ENCODE peak calls at places on chromosomes 12 and 14, in eight cellular contexts. Z, R, S, P, J, M, Q and T are unnamed samples.

GRCh38 chr12:41956353-41956752 is 188.3 kb downstream of the GXYLT1 start:
- DNase-seq in Q (no peak), J (no peak), S (no peak), R (no peak), P (no peak), M (no peak), Z (no peak), T (no peak)

GRCh38 chr14:62957562-62957961 is 87.7 kb downstream of the KCNH5 start:
- DNase-seq in S (no peak), Z (no peak), J (peak), Q (no peak), R (peak), P (no peak), M (peak), T (no peak)

GRCh38 chr12:103712191-103712590 is 125.1 kb downstream of the STAB2 start:
- DNase-seq in Q (no peak), P (no peak), M (no peak), Z (no peak), S (no peak), J (no peak), R (no peak), T (no peak)

GRCh38 chr12:125286005-125286727 is 220.9 kb downstream of the AACS start:
- DNase-seq in S (no peak), Q (no peak), R (no peak), M (no peak), J (no peak), Z (no peak), P (no peak), T (no peak)

GRCh38 chr14:24171422-24172260 is at the start of gene REC8:
- DNase-seq in Q (peak), Z (peak), P (peak), J (no peak), R (no peak), M (peak), S (peak), T (peak)

GRCh38 chr12:124921200-124922008 is 7.0 kb upstream of the UBC start:
- DNase-seq in S (no peak), R (no peak), J (peak), M (peak), Z (peak), P (peak), Q (peak), T (peak)

GRCh38 chr12:2607881-2608607 is 186.7 kb upstream of the FKBP4 start:
- DNase-seq in Q (no peak), J (no peak), P (no peak), R (no peak), M (no peak), Z (no peak), S (no peak), T (no peak)

GRCh38 chr12:4987076-4987775 is 56.5 kb upstream of the KCNA5 start:
- DNase-seq in M (no peak), Z (no peak), P (no peak), R (no peak), J (no peak), S (no peak), Q (no peak), T (no peak)

GRCh38 chr14:44112774-44113460 is 394.2 kb downstream of the FSCB start:
- DNase-seq in J (peak), Q (no peak), S (no peak), R (no peak), Z (no peak), M (peak), P (no peak), T (no peak)

GRCh38 chr14:58805605-58806358 is 168.0 kb downstream of the DACT1 start:
- DNase-seq in Q (no peak), M (peak), R (no peak), J (peak), Z (no peak), P (no peak), S (no peak), T (no peak)

GRCh38 chr12:104524026-104524425 is 67.3 kb downstream of the CHST11 start:
- DNase-seq in R (no peak), M (peak), S (no peak), Z (no peak), J (no peak), P (no peak), Q (no peak), T (no peak)

GRCh38 chr14:93909429-93910128 is 17.6 kb upstream of the FAM181A start:
- DNase-seq in M (peak), Q (no peak), J (no peak), R (no peak), Z (no peak), P (no peak), S (peak), T (no peak)

GRCh38 chr12:20475542-20475941 is 107.2 kb downstream of the PDE3A start:
- DNase-seq in Z (no peak), M (peak), Q (no peak), S (no peak), R (no peak), J (no peak), P (no peak), T (no peak)

GRCh38 chr14:90513151-90514014 is 116.6 kb downstream of the CALM1 start:
- DNase-seq in S (peak), Z (no peak), M (peak), P (no peak), Q (peak), J (peak), R (peak), T (no peak)

GRCh38 chr12:118189761-118190181 is 53.8 kb downstream of the PEBP1 start:
- DNase-seq in S (no peak), M (peak), P (no peak), J (no peak), Q (peak), R (no peak), Z (no peak), T (no peak)

GRCh38 chr12:12819752-12820311 is 6.7 kb downstream of the DDX47 start:
- DNase-seq in M (peak), J (peak), Q (no peak), Z (no peak), S (no peak), R (peak), P (no peak), T (no peak)
- TF ChIP-seq CTCF in M (no peak), J (no peak), Q (no peak), Z (no peak), S (no peak), R (no peak), P (no peak), T (no peak)

DNA sequence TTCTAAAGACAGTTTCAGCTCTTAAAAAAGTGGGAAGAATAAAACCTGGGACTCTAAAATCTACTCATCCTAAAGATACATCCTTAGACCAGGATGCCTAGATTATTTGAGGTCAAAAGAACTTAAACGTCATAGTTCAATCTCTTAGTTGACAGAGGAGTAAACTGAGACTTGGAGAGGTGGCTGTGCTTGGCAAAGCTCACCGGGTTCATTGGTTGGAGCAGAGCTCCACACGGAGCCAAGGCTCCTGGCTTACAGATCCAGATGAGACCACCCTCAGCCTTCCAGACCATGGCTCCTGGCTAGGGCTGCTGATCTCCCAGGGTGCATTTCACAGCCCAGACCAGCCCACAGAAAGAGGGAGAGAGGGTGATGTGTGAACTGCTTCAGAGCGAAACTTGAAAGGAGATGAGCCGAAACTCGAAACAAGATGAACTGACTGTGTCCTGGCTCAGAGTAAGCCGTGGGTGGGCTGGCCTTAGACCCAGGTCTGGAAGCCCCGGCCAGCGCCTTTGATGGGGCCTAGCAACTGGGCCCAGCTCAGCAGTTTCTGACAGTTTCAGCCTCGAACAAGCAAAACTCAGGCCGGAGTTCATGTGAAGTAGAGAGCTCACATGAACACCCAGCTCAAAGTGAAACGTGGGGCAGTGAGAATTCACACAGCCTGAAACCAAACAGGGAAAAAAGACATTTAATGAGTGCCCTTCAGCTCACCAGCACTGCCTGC is 1044.8 kb downstream of the BCL11B start:
- DNase-seq in P (no peak), J (no peak), Q (no peak), S (no peak), M (no peak), R (no peak), Z (peak), T (peak)
- TF ChIP-seq CTCF in P (no peak), J (no peak), Q (no peak), S (no peak), M (no peak), R (no peak), Z (no peak), T (no peak)

DNA sequence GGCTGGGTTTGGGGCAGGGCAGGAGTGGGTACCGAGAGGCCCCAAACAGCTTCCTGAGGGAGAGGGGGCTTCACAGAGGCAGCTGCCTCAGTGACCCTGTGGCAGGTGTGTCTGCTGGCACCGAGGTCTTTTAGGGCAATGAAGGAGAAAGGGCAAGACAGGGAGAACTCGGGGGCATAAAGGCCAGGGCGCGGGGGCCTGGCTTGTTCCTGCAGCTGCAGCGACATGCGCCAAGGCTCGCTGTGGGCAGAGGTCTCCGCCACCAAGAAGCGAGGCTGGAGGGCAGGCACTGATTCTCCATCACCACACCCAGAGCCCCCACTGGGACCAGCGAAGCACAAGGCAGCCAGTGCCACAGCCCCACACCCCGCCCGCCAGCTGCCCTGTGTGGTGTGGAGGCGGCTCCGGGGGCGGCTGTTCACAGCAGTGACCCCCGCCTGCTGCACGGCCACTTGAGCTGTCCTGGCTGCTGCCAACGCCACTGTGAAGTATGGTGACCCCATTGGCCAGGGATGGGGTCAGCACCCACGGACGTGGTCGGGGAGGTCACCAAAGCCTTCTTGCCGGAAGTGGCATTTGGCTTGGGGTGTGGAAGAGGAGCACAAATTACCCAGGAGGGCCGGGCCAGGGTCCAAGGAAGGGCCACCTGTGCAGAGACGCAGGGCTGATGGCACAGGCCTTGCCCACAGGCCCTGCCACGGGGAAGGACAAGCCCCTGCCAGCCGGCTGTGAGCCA is 16.4 kb downstream of the BAG5 start:
- DNase-seq in P (peak), J (no peak), Z (no peak), S (peak), M (no peak), R (no peak), Q (no peak), T (no peak)
- TF ChIP-seq CTCF in P (no peak), J (no peak), Z (no peak), S (no peak), M (no peak), R (no peak), Q (no peak), T (no peak)

GRCh38 chr14:22865424-22866215 is 5.9 kb upstream of the LRP10 start:
- DNase-seq in P (no peak), S (peak), Q (peak), Z (no peak), R (no peak), J (no peak), M (no peak), T (peak)
- TF ChIP-seq CTCF in P (no peak), S (no peak), Q (no peak), Z (no peak), R (no peak), J (peak), M (peak), T (peak)

GRCh38 chr14:83071888-83072501 is 1538.3 kb upstream of the SEL1L start:
- DNase-seq in S (no peak), Z (peak), M (peak), J (peak), P (no peak), Q (peak), R (no peak), T (no peak)
- TF ChIP-seq CTCF in S (no peak), Z (peak), M (no peak), J (peak), P (no peak), Q (peak), R (peak), T (no peak)

GRCh38 chr12:15608931-15609330 is 180.3 kb downstream of the EPS8 start:
- DNase-seq in J (no peak), M (no peak), Q (no peak), Z (no peak), R (no peak), S (no peak), P (no peak), T (no peak)

GRCh38 chr12:15608406-15608805 is 180.8 kb downstream of the EPS8 start:
- DNase-seq in J (no peak), Q (no peak), Z (no peak), P (no peak), R (no peak), M (no peak), S (no peak), T (no peak)

GRCh38 chr12:15613981-15614380 is 175.2 kb downstream of the EPS8 start:
- DNase-seq in M (no peak), Q (no peak), J (no peak), R (no peak), P (no peak), S (no peak), Z (no peak), T (no peak)
- TF ChIP-seq CTCF in M (no peak), Q (no peak), J (no peak), R (no peak), P (no peak), S (no peak), Z (no peak), T (no peak)

DNA sequence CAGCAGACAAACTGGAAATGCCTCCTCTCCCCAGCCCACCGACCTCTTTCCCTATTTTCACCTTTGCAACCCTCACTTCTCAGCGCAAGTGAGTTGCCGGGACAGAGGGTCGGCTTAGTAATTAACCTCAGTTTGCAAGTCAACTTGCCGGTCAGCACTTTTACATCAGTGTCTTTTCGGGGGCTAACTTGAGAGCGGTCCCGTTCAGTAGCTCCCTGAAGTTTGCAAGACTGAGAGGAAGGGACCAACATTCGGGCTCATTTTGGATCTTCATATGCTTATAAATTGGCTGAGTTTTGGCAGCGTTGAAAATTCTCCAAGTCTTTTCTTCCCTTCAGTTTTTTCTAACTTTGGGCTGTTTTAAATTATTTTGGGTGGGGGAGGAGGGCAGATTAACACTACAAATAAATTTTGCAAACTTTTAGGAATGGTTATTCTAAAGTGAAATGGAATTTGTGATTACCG is 846 bp downstream of the BRMS1L start:
- DNase-seq in R (no peak), M (no peak), Z (no peak), P (no peak), S (no peak), J (no peak), Q (no peak), T (no peak)
- TF ChIP-seq CTCF in R (no peak), M (no peak), Z (no peak), P (no peak), S (no peak), J (no peak), Q (no peak), T (no peak)

GRCh38 chr14:57061009-57061711 is 207.5 kb downstream of the EXOC5 start:
- DNase-seq in J (no peak), P (no peak), M (no peak), R (no peak), Q (no peak), S (no peak), Z (no peak), T (no peak)
- TF ChIP-seq CTCF in J (peak), P (no peak), M (no peak), R (no peak), Q (no peak), S (no peak), Z (no peak), T (no peak)

GRCh38 chr14:99958380-99958779 is 106.8 kb upstream of the EVL start:
- DNase-seq in P (no peak), R (no peak), Q (no peak), J (no peak), Z (no peak), S (no peak), M (no peak), T (no peak)
- TF ChIP-seq CTCF in P (no peak), R (no peak), Q (no peak), J (no peak), Z (no peak), S (no peak), M (no peak), T (no peak)